ENCODE peak calls at places on chromosomes 6 and 20, in five cellular contexts. K is HepG2, A is HCT116, O is GM23338, F is H1. V is an unnamed sample.

GRCh38 chr6:120556491-120556890 is 777.8 kb downstream of the TBC1D32 start:
- DNase-seq in K (no peak), A (no peak), O (no peak), F (no peak), V (no peak)

GRCh38 chr6:11830105-11830504 is 51.5 kb upstream of the ADTRP start:
- DNase-seq in K (no peak), A (no peak), O (no peak), F (no peak), V (no peak)

GRCh38 chr6:28353981-28354676 is 4.4 kb downstream of the ZKSCAN3 start:
- DNase-seq in K (no peak), A (peak), O (no peak), F (no peak), V (no peak)

GRCh38 chr20:58822748-58823730 is 27.7 kb downstream of the GNAS-AS1 start:
- DNase-seq in K (no peak), A (no peak), O (no peak), F (no peak), V (no peak)

GRCh38 chr6:88561034-88561973 is 395.2 kb upstream of the CNR1 start:
- DNase-seq in K (no peak), A (no peak), O (no peak), F (no peak), V (no peak)

GRCh38 chr6:154457881-154458284 is 52.6 kb downstream of the CNKSR3 start:
- DNase-seq in K (no peak), A (no peak), O (no peak), F (no peak), V (no peak)

GRCh38 chr6:34585512-34586045 is 29.4 kb upstream of the SPDEF start:
- DNase-seq in K (no peak), A (no peak), O (no peak), F (no peak), V (no peak)

GRCh38 chr6:72657798-72658197 is 35.9 kb downstream of the KCNQ5 start:
- DNase-seq in K (no peak), A (no peak), O (no peak), F (no peak), V (no peak)

GRCh38 chr6:303263-303662 is 11.0 kb downstream of the DUSP22 start:
- DNase-seq in K (no peak), A (no peak), O (no peak), F (no peak), V (no peak)

GRCh38 chr6:70456725-70457124 is 43.4 kb downstream of the FAM135A start:
- DNase-seq in K (no peak), A (no peak), O (no peak), F (no peak), V (no peak)

GRCh38 chr20:35166242-35166830 is 5.5 kb upstream of the PROCR start:
- DNase-seq in K (no peak), A (no peak), O (peak), F (no peak), V (no peak)

GRCh38 chr6:167137881-167138280 is 15.0 kb downstream of the CCR6 start:
- DNase-seq in K (no peak), A (no peak), O (no peak), F (no peak), V (no peak)

GRCh38 chr6:170125447-170126300 is 165.2 kb downstream of the DLL1 start:
- DNase-seq in K (no peak), A (no peak), O (no peak), F (no peak), V (no peak)

GRCh38 chr20:63129376-63129965 is 86.5 kb downstream of the YTHDF1 start:
- DNase-seq in K (no peak), A (no peak), O (no peak), F (no peak), V (no peak)

GRCh38 chr20:24773751-24774201 is 175.3 kb upstream of the CST7 start:
- DNase-seq in K (no peak), A (no peak), O (no peak), F (no peak), V (no peak)

GRCh38 chr6:6712979-6713514 is 124.5 kb downstream of the LY86 start:
- DNase-seq in K (no peak), A (no peak), O (no peak), F (no peak), V (no peak)

GRCh38 chr6:13538084-13538483 is 36.3 kb upstream of the SIRT5 start:
- DNase-seq in K (peak), A (peak), O (peak), F (no peak), V (peak)

GRCh38 chr6:71410164-71410566 is 121.6 kb downstream of the OGFRL1 start:
- DNase-seq in K (no peak), A (no peak), O (no peak), F (no peak), V (no peak)

GRCh38 chr20:4813839-4814695 is 92.4 kb downstream of the PRND start:
- DNase-seq in K (no peak), A (no peak), O (peak), F (no peak), V (no peak)

GRCh38 chr6:46989384-46989783 is 52.7 kb downstream of the ADGRF1 start:
- DNase-seq in K (no peak), A (no peak), O (no peak), F (no peak), V (no peak)

GRCh38 chr6:15628499-15629131 is 34.2 kb downstream of the DTNBP1 start:
- DNase-seq in K (no peak), A (no peak), O (no peak), F (no peak), V (no peak)

GRCh38 chr6:2285510-2285909 is 40.1 kb upstream of the GMDS start:
- DNase-seq in K (no peak), A (no peak), O (no peak), F (no peak), V (no peak)

GRCh38 chr6:90411292-90411781 is 114.7 kb upstream of the BACH2 start:
- DNase-seq in K (no peak), A (peak), O (peak), F (no peak), V (no peak)

GRCh38 chr6:72363844-72364740 is 257.8 kb upstream of the KCNQ5 start:
- DNase-seq in K (no peak), A (no peak), O (no peak), F (no peak), V (no peak)

GRCh38 chr6:110814488-110815259 is 595 bp downstream of the CDK19 start:
- DNase-seq in K (no peak), A (no peak), O (peak), F (no peak), V (no peak)

GRCh38 chr20:44594730-44595129 is 12.4 kb downstream of the PKIG start:
- DNase-seq in K (no peak), A (no peak), O (no peak), F (no peak), V (no peak)

GRCh38 chr6:34235605-34236422 is 859 bp upstream of the HMGA1 start:
- DNase-seq in K (no peak), A (no peak), O (peak), F (no peak), V (no peak)

GRCh38 chr20:44642203-44643153 is 9.0 kb downstream of the ADA start:
- DNase-seq in K (peak), A (no peak), O (peak), F (no peak), V (peak)

GRCh38 chr6:152472325-152472724 is 164.8 kb downstream of the SYNE1 start:
- DNase-seq in K (no peak), A (no peak), O (no peak), F (no peak), V (no peak)

GRCh38 chr6:63476302-63476701 is 96.0 kb upstream of the LOC128125822 start:
- DNase-seq in K (peak), A (no peak), O (peak), F (no peak), V (no peak)

DNA sequence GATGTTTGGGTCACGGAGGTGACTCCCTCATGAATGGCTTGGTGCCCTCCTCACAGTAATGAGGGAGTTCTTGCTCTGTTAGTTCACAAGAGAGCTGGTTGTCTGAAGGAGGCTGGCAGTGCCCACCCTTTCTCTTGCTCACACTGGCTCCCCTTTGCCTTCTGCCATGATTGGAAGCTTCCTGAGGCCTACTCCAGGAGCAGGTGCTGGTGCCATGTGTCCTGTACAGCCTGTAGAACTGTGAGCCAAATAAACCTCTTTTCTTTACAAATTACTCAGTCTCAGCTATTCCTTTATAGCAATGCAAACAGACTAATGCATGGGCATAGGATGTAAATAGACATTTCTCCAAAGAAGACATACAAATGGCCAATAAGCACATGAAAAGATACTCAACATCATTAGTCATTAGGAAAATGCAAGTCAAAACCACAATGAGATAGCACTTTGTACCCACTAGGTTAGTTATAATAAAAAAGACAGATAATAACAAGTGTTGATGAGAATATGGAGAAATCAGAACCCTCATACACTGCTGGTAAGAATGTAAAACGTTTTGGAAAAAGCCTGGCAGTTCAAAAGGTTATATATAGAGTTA is 17.7 kb downstream of the C20orf203 start:
- DNase-seq in K (no peak), A (no peak), O (no peak), F (no peak), V (no peak)
- TF ChIP-seq EZH2 in K (no peak), A (no peak), O (no peak), F (no peak), V (no peak)

GRCh38 chr6:119078449-119079287 is at the start of gene FAM184A:
- DNase-seq in K (peak), A (peak), O (peak), F (peak), V (no peak)
- TF ChIP-seq POLR2AphosphoS5 in K (no peak), A (peak), O (peak), F (no peak), V (peak)

GRCh38 chr6:30450548-30450907 is 38.8 kb upstream of the HLA-E start:
- DNase-seq in K (no peak), A (no peak), O (peak), F (no peak), V (no peak)

GRCh38 chr6:30452736-30453507 is 36.4 kb upstream of the HLA-E start:
- DNase-seq in K (no peak), A (no peak), O (peak), F (no peak), V (no peak)

GRCh38 chr6:30446259-30446658 is 43.0 kb upstream of the HLA-E start:
- DNase-seq in K (no peak), A (no peak), O (no peak), F (no peak), V (no peak)

GRCh38 chr6:30447237-30447636 is 42.1 kb upstream of the HLA-E start:
- DNase-seq in K (peak), A (peak), O (peak), F (peak), V (no peak)

GRCh38 chr6:30450908-30451818 is 38.1 kb upstream of the HLA-E start:
- DNase-seq in K (peak), A (no peak), O (peak), F (no peak), V (peak)
- TF ChIP-seq EZH2 in K (no peak), A (no peak), O (peak), F (no peak), V (no peak)

GRCh38 chr20:13170771-13171170 is 50.3 kb upstream of the ISM1 start:
- DNase-seq in K (no peak), A (no peak), O (no peak), F (no peak), V (no peak)

GRCh38 chr20:13166006-13166405 is 55.1 kb upstream of the ISM1 start:
- DNase-seq in K (no peak), A (no peak), O (no peak), F (no peak), V (no peak)

DNA sequence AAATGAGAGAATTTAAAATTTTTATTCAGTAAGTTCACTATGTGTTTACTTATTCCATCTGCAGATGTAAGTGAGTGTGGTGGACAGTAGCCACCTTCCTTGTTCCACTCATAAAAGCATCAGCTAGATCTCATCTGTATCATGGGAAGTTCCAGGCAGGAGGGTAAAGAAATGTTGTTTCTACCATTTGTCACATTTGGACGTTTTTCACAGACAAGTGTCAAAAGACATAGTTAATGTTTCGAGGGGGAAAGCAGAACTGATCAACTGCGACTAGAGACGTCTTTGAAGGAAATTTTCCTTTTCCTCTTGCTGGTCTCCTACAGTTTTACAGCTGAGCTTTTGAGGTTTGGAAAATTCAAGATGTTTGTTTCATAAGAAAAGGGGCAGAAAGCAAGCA is 55.9 kb upstream of the ISM1 start:
- DNase-seq in K (no peak), A (no peak), O (no peak), F (no peak), V (no peak)
- TF ChIP-seq POLR2AphosphoS5 in K (no peak), A (no peak), O (no peak), F (no peak), V (no peak)

DNA sequence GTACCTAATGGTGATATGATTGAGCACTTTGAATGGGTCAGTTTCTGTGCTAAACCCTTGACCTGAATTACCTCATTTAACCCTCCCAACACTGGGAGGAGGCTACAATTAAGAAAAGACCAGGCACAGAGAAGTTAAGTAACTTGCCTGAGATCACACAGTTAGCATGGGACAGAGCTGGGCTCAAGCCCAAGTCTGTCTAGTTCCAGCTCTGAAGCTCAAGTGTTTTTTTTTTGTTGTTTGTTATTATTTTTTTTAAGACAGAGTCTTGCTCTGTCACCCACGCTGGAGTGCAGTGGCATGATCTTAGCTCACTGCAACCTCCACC is 4.0 kb downstream of the FAM83D start:
- DNase-seq in K (no peak), A (no peak), O (no peak), F (no peak), V (no peak)
- TF ChIP-seq EZH2 in K (no peak), A (no peak), O (no peak), F (no peak), V (no peak)

GRCh38 chr6:39225946-39226437 is 3.3 kb downstream of the KCNK5 start:
- DNase-seq in K (no peak), A (no peak), O (no peak), F (no peak), V (no peak)
- TF ChIP-seq POLR2AphosphoS5 in K (no peak), A (no peak), O (no peak), F (no peak), V (no peak)

GRCh38 chr6:30463242-30463641 is 26.1 kb upstream of the HLA-E start:
- DNase-seq in K (no peak), A (no peak), O (no peak), F (no peak), V (no peak)

GRCh38 chr6:30462482-30462881 is 26.8 kb upstream of the HLA-E start:
- DNase-seq in K (no peak), A (no peak), O (no peak), F (no peak), V (no peak)

GRCh38 chr6:30461055-30461454 is 28.3 kb upstream of the HLA-E start:
- DNase-seq in K (no peak), A (no peak), O (no peak), F (no peak), V (no peak)

GRCh38 chr6:30465582-30466306 is 23.6 kb upstream of the HLA-E start:
- DNase-seq in K (no peak), A (no peak), O (no peak), F (no peak), V (no peak)

GRCh38 chr6:30463651-30464618 is 25.4 kb upstream of the HLA-E start:
- DNase-seq in K (peak), A (no peak), O (peak), F (no peak), V (peak)
- TF ChIP-seq EZH2 in K (no peak), A (no peak), O (no peak), F (no peak), V (peak)

GRCh38 chr6:16742116-16742515 is 19.1 kb downstream of the ATXN1 start:
- DNase-seq in K (no peak), A (no peak), O (no peak), F (no peak), V (no peak)

GRCh38 chr6:16743661-16744210 is 17.5 kb downstream of the ATXN1 start:
- DNase-seq in K (no peak), A (no peak), O (no peak), F (no peak), V (no peak)

GRCh38 chr6:16739329-16739801 is 21.9 kb downstream of the ATXN1 start:
- DNase-seq in K (peak), A (no peak), O (peak), F (no peak), V (no peak)

GRCh38 chr6:16737926-16738325 is 23.3 kb downstream of the ATXN1 start:
- DNase-seq in K (no peak), A (no peak), O (no peak), F (no peak), V (no peak)

GRCh38 chr6:16741112-16742016 is 19.9 kb downstream of the ATXN1 start:
- DNase-seq in K (no peak), A (no peak), O (no peak), F (no peak), V (no peak)
- TF ChIP-seq POLR2AphosphoS5 in K (no peak), A (no peak), O (no peak), F (no peak), V (no peak)

V was measured in SK-N-MC.